ENCODE peak calls at places on chromosomes 5 and 9, in six cellular contexts. G is SJSA1, K is psoas muscle, U is IMR-90, H is left ventricle myocardium inferior, X is cardiac muscle cell. R is an unnamed sample. For H3K9me3 and H3K4me1, the result is how much of the 10 kb centered on the place peaks cover.

GRCh38 chr5:9468070-9468388 is 77.8 kb downstream of the SEMA5A start:
- DNase-seq in G (peak), K (no peak), U (peak), H (no peak), X (no peak), R (no peak)

GRCh38 chr9:111298831-111299603 is 31.0 kb downstream of the OR2K2 start:
- DNase-seq in G (no peak), K (peak), U (peak), H (peak), X (peak), R (peak)

GRCh38 chr9:93207326-93207814 is 23.4 kb downstream of the WNK2 start:
- DNase-seq in G (no peak), K (peak), U (peak), H (peak), X (peak), R (peak)

GRCh38 chr5:127089206-127089605 is 15.9 kb upstream of the C5orf63 start:
- DNase-seq in G (no peak), K (no peak), U (peak), H (no peak), X (no peak), R (no peak)

GRCh38 chr5:137156175-137156574 is 343.0 kb downstream of the SPOCK1 start:
- DNase-seq in G (no peak), K (no peak), U (no peak), H (no peak), X (no peak), R (no peak)

GRCh38 chr5:86880344-86880743 is 262.6 kb downstream of the COX7C start:
- DNase-seq in G (no peak), K (no peak), U (no peak), H (no peak), X (peak), R (no peak)

GRCh38 chr9:107261106-107261505 is 22.0 kb upstream of the RAD23B start:
- DNase-seq in G (no peak), K (no peak), U (no peak), H (no peak), X (no peak), R (no peak)

GRCh38 chr9:86408121-86408520 is 53.9 kb upstream of the TUT7 start:
- DNase-seq in G (no peak), K (no peak), U (peak), H (no peak), X (no peak), R (no peak)

GRCh38 chr5:172943283-172943841 is 15.9 kb upstream of the RPL26L1 start:
- DNase-seq in G (peak), K (no peak), U (peak), H (no peak), X (peak), R (no peak)

GRCh38 chr9:36101916-36102741 is 34.4 kb upstream of the GLIPR2 start:
- DNase-seq in G (peak), K (no peak), U (peak), H (no peak), X (no peak), R (peak)

GRCh38 chr9:94656190-94656589 is 16.9 kb upstream of the FBP1 start:
- DNase-seq in G (no peak), K (no peak), U (no peak), H (no peak), X (peak), R (no peak)

GRCh38 chr5:77437194-77437593 is 54.9 kb downstream of the WDR41 start:
- DNase-seq in G (no peak), K (no peak), U (no peak), H (no peak), X (peak), R (peak)

GRCh38 chr9:71763752-71764332 is 4.5 kb downstream of the CEMIP2 start:
- DNase-seq in G (no peak), K (no peak), U (no peak), H (no peak), X (no peak), R (no peak)

GRCh38 chr9:93286252-93287188 is 102.6 kb downstream of the WNK2 start:
- DNase-seq in G (no peak), K (no peak), U (no peak), H (no peak), X (no peak), R (no peak)

GRCh38 chr5:31986101-31986500 is 188.0 kb downstream of the GOLPH3 start:
- DNase-seq in G (no peak), K (no peak), U (no peak), H (no peak), X (no peak), R (no peak)

GRCh38 chr5:67305913-67306710 is 109.5 kb upstream of the CD180 start:
- DNase-seq in G (no peak), K (no peak), U (peak), H (no peak), X (no peak), R (no peak)

GRCh38 chr5:173903396-173904140 is 15.4 kb downstream of the CPEB4 start:
- DNase-seq in G (no peak), K (no peak), U (no peak), H (no peak), X (no peak), R (no peak)

GRCh38 chr9:77952641-77953341 is 78.8 kb downstream of the GNAQ start:
- DNase-seq in G (no peak), K (no peak), U (peak), H (no peak), X (no peak), R (no peak)

GRCh38 chr9:137492464-137493162 is 33.5 kb upstream of the NSMF start:
- DNase-seq in G (no peak), K (no peak), U (no peak), H (no peak), X (no peak), R (peak)

GRCh38 chr9:13845460-13845859 is 468.5 kb downstream of the NFIB start:
- DNase-seq in G (no peak), K (no peak), U (peak), H (no peak), X (no peak), R (no peak)

GRCh38 chr9:128372188-128372641 is 1.0 kb downstream of the URM1 start:
- DNase-seq in G (no peak), K (no peak), U (no peak), H (no peak), X (no peak), R (peak)

GRCh38 chr9:70080481-70081119 is 37.0 kb downstream of the MAMDC2 start:
- DNase-seq in G (peak), K (no peak), U (peak), H (no peak), X (no peak), R (no peak)

GRCh38 chr5:31226651-31227050 is 33.2 kb downstream of the CDH6 start:
- DNase-seq in G (no peak), K (no peak), U (no peak), H (no peak), X (no peak), R (no peak)

GRCh38 chr5:147510885-147511284 is 1.0 kb upstream of the DPYSL3 start:
- DNase-seq in G (no peak), K (no peak), U (no peak), H (no peak), X (no peak), R (no peak)

GRCh38 chr5:50874277-50874984 is 208.0 kb downstream of the PARP8 start:
- DNase-seq in G (no peak), K (peak), U (no peak), H (no peak), X (peak), R (no peak)

GRCh38 chr5:123717139-123717538 is 205.2 kb downstream of the CSNK1G3 start:
- DNase-seq in G (no peak), K (no peak), U (peak), H (no peak), X (no peak), R (no peak)

GRCh38 chr5:176519810-176520720 is 17.1 kb downstream of the RNF44 start:
- DNase-seq in G (no peak), K (no peak), U (no peak), H (no peak), X (no peak), R (peak)
- H3K27ac ChIP-seq in G (no peak), K (no peak), U (no peak), H (no peak), X (no peak), R (no peak)

DNA sequence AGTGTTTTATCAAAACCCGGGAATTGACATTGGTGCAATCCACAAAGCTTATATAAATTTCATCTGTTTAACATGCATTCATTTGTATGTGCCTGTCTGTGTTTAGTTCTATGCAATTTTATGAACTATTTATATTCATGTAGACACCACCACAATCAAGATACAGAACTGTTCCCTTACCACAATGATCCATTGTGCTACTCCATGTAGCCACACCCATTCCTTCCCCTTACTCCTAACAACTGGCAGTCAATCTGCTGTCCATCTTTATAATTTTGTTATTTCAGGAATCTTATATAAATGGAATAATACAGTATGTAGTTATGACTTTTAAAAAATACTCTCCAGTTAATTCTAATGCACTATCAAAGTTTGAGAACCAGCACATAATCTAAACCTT is 389.5 kb downstream of the HTR1A start:
- DNase-seq in G (no peak), K (no peak), U (no peak), H (no peak), X (no peak), R (no peak)
- H3K9me3 ChIP-seq in G (under half), K (under half), U (under half), H (under half), X (under half), R (under half)

DNA sequence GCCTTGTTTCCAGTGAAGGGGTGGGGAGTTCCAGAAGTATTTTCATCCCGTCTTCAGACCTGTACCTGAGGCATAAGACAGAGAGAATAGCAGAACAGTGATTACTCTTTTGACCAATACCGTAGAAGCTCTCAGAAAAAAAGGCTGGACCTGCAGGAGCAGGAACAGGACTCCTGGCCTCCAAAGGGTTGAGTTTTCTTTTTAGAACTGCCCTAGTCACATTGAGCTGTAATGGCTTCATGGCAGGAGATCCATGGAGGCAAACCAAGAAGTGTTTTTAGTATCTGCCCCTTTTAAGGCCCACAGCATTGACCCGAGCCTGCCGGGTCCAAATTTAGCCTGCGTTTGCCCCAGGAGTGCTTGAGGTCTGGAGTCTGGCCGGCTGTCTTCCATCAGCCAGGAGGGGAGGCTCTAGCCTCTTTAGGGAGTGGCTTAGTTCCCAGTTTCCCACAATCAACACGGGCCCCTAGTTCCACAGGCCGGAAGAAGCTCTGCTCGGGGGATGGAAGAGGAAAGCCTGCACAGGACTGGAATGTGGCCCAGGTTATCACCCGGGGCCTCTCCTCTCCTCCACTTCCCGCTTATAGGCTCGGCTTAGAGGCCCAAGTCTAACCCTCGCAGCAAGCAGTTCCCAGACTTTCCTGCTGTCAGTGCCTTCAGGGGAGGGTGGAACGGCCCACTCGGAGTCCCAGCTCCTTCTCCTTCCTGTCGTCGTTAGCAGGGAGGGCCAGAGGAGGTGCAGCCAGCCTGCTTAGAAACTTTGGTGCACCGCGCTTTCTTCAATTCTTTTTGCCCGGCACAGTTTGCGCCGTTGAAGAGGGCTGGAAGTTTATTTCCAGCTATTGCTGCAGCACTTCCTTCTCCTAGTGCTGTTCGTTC is 80.7 kb downstream of the C9orf152 start:
- DNase-seq in G (no peak), K (peak), U (peak), H (peak), X (peak), R (peak)
- H3K4me1 ChIP-seq in G (half or more), K (under half), U (half or more), H (half or more), X (half or more), R (under half)

GRCh38 chr9:81396528-81396927 is 292.8 kb downstream of the TLE1 start:
- DNase-seq in G (no peak), K (no peak), U (no peak), H (no peak), X (no peak), R (no peak)
- H3K27ac ChIP-seq in G (no peak), K (peak), U (no peak), H (no peak), X (no peak), R (no peak)